ENCODE peak calls at places on chromosomes 6 and 20, in seven cellular contexts. W, D, M, C, S, K and Z are unnamed samples.

GRCh38 chr6:130560231-130560630 is 194.4 kb downstream of the TMEM200A start:
- DNase-seq in W (no peak), D (no peak), M (no peak), C (no peak), S (no peak), K (no peak), Z (no peak)

GRCh38 chr6:116371384-116372209 is 850 bp downstream of the DSE start:
- DNase-seq in W (peak; percentile 41), D (no peak), M (peak; percentile 82), C (no peak), S (peak; percentile 89), K (peak; percentile 49), Z (no peak)

GRCh38 chr20:57143173-57143572 is 123.3 kb downstream of the BMP7 start:
- DNase-seq in W (no peak), D (no peak), M (no peak), C (no peak), S (no peak), K (no peak), Z (no peak)

GRCh38 chr20:50274570-50275430 is 84.2 kb downstream of the CEBPB start:
- DNase-seq in W (no peak), D (no peak), M (peak; percentile 83), C (no peak), S (peak; percentile 86), K (no peak), Z (no peak)

GRCh38 chr6:143348531-143348930 is 102.0 kb downstream of the ADAT2 start:
- DNase-seq in W (no peak), D (no peak), M (no peak), C (no peak), S (no peak), K (no peak), Z (no peak)

GRCh38 chr6:89385156-89385667 is 26.9 kb downstream of the RRAGD start:
- DNase-seq in W (no peak), D (peak; percentile 55), M (no peak), C (peak; percentile 87), S (no peak), K (no peak), Z (no peak)

GRCh38 chr20:57716202-57716601 is 6.4 kb upstream of the PMEPA1 start:
- DNase-seq in W (no peak), D (no peak), M (no peak), C (no peak), S (no peak), K (no peak), Z (no peak)

GRCh38 chr20:22410556-22411130 is 173.7 kb downstream of the FOXA2 start:
- DNase-seq in W (no peak), D (no peak), M (no peak), C (no peak), S (no peak), K (no peak), Z (no peak)

GRCh38 chr20:42082611-42083010 is 464.4 kb upstream of the CHD6 start:
- DNase-seq in W (no peak), D (no peak), M (peak; percentile 87), C (no peak), S (peak; percentile 61), K (no peak), Z (no peak)

GRCh38 chr20:43448748-43449535 is 8.8 kb upstream of the SRSF6 start:
- DNase-seq in W (peak; percentile 54), D (no peak), M (no peak), C (no peak), S (no peak), K (peak; percentile 31), Z (peak; percentile 33)

GRCh38 chr20:43452404-43453126 is 5.1 kb upstream of the SRSF6 start:
- DNase-seq in W (no peak), D (no peak), M (no peak), C (no peak), S (no peak), K (no peak), Z (no peak)

GRCh38 chr20:43456809-43457639 is 672 bp upstream of the SRSF6 start:
- DNase-seq in W (peak; percentile 87), D (peak; percentile 87), M (peak; percentile 92), C (no peak), S (peak; percentile 97), K (peak; percentile 94), Z (peak; percentile 85)

GRCh38 chr20:43446361-43446879 is 11.3 kb upstream of the SRSF6 start:
- DNase-seq in W (no peak), D (no peak), M (no peak), C (no peak), S (no peak), K (no peak), Z (no peak)

DNA sequence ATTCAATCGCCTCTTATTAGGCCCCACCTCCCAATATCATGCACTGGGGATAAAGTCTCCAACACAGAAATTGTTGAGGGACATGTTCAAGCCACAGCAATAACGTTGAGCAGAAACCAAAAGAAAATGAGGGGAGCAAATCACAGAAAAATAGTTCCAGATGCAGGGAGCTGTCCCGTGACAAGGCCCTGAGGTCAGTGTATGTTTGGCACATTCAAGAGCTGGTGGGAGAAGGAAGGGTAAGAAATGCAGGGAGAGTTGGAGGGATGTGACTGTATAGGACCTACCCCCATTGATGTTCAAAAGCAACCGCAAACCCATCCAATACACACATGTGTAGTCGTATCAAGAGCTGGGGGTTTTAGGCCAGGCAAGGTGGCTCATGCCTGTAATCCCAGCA is 6.3 kb upstream of the SRSF6 start:
- DNase-seq in W (no peak), D (no peak), M (no peak), C (no peak), S (no peak), K (no peak), Z (no peak)
- H3K27me3 ChIP-seq in W (no peaks in the 10 kb centered on the region), D (no peaks in the 10 kb centered on the region), M (no peaks in the 10 kb centered on the region), C (no peaks in the 10 kb centered on the region), S (no peaks in the 10 kb centered on the region), K (no peaks in the 10 kb centered on the region), Z (no peaks in the 10 kb centered on the region)

GRCh38 chr6:43509984-43510826 is at the start of gene LRRC73:
- DNase-seq in W (peak; percentile 94), D (peak; percentile 82), M (peak; percentile 92), C (no peak), S (peak; percentile 91), K (peak; percentile 76), Z (peak; percentile 65)

GRCh38 chr6:43508481-43509141 is 1.5 kb downstream of the LRRC73 start:
- DNase-seq in W (no peak), D (no peak), M (no peak), C (no peak), S (no peak), K (no peak), Z (no peak)

GRCh38 chr6:43506667-43507471 is 3.3 kb downstream of the LRRC73 start:
- DNase-seq in W (peak; percentile 86), D (peak; percentile 50), M (peak; percentile 76), C (no peak), S (peak; percentile 85), K (peak; percentile 65), Z (peak; percentile 61)

GRCh38 chr6:43510827-43511163 is 649 bp upstream of the LRRC73 start:
- DNase-seq in W (peak; percentile 38), D (no peak), M (no peak), C (no peak), S (no peak), K (no peak), Z (no peak)

DNA sequence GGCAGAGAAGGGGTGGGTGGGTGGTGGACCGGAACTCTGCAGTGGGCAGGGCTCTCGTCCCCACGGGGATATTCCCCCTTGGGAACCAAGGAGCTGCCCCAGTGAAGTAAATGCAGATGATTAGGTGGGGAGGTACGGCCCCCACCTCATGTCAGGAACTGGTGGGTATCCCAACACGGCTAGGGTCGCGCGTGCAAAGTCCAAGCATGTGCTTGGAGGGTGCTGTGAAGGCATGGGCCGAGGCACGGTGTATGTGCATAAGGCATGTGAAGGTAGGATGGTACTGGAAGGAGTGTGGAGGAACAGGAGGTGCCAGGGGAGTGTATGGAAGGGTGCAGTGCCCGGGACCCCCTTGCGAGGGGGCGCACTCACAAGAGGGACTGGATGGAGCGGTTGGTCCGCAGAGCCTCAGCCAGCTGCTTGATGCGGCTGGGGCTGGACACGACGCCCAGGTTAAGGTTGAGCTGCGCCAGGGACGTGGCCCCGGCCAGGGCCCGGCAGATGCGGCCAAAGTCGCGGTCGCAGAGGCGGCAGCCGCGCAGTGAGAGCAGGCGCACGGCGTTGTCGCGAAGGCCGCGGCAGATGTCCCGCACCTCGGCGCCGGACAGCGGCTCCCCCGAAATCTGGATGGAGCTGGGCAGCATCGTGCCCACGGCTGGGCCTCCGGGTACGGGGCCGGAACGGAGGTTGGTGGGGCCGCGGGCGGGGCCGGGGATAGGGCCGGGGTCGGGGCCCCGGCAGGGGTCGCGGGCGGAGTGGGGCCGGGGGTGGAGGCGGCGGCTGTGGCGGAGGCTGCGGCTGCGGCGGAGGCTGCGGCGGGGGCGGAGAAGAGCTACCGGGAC is 783 bp downstream of the LRRC73 start:
- DNase-seq in W (no peak), D (peak; percentile 38), M (no peak), C (no peak), S (no peak), K (no peak), Z (no peak)
- H3K4me3 ChIP-seq in W (peak overlapping the region; percentile 59), D (peak overlapping the region; percentile 59), M (peak overlapping the region; percentile 53), C (peak overlapping the region; percentile 81), S (peak overlapping the region; percentile 50), K (peak overlapping the region; percentile 74), Z (no peak overlapping the region)

GRCh38 chr6:159131709-159132108 is 37.5 kb upstream of the FNDC1 start:
- DNase-seq in W (no peak), D (no peak), M (no peak), C (no peak), S (no peak), K (no peak), Z (no peak)

GRCh38 chr6:159127701-159128100 is 41.5 kb upstream of the FNDC1 start:
- DNase-seq in W (no peak), D (no peak), M (no peak), C (no peak), S (no peak), K (no peak), Z (no peak)

GRCh38 chr6:159126590-159126989 is 42.6 kb upstream of the FNDC1 start:
- DNase-seq in W (peak; percentile 26), D (no peak), M (peak; percentile 89), C (no peak), S (no peak), K (no peak), Z (no peak)

GRCh38 chr6:159130846-159131245 is 38.4 kb upstream of the FNDC1 start:
- DNase-seq in W (no peak), D (no peak), M (no peak), C (no peak), S (no peak), K (no peak), Z (no peak)

GRCh38 chr6:159128978-159129377 is 40.2 kb upstream of the FNDC1 start:
- DNase-seq in W (no peak), D (no peak), M (no peak), C (no peak), S (no peak), K (no peak), Z (no peak)
- H3K27me3 ChIP-seq in W (no peaks in the 10 kb centered on the region), D (no peaks in the 10 kb centered on the region), M (no peaks in the 10 kb centered on the region), C (no peaks in the 10 kb centered on the region), S (no peaks in the 10 kb centered on the region), K (no peaks in the 10 kb centered on the region), Z (no peaks in the 10 kb centered on the region)

DNA sequence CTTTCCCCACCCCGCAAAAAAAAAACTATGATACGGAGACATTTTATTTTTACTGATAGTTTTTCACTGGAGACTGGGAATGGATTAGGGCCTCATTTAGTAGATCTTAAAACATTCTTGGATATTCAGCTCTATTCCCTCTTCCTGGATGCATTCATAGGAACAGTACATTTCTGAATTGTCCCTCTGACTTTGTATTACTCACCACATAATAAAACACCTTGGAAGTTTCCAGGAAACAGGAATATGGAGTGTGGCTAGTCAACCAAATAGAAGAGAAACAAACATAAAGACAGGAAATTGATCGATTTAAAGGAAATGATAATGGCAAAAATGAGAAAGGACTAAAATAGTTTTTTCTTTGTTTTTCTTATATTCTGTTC is 147.7 kb downstream of the GPX5 start:
- DNase-seq in W (no peak), D (no peak), M (no peak), C (no peak), S (no peak), K (no peak), Z (no peak)
- H3K4me3 ChIP-seq in W (no peak overlapping the region), D (no peak overlapping the region), M (no peak overlapping the region), C (peak overlapping the region; percentile 92), S (no peak overlapping the region), K (no peak overlapping the region), Z (no peak overlapping the region)